ENCODE peak calls at places on chromosomes 12 and 14, in eight cellular contexts. One of them, this sample, is unnamed.

GRCh38 chr12:89263153-89263552 is 89.1 kb downstream of the DUSP6 start:
- DNase-seq in OCI-LY7: no peak
- DNase-seq in heart left ventricle: no peak
- DNase-seq in ascending aorta: no peak
- DNase-seq in PC-3: no peak
- DNase-seq in RWPE2: no peak
- DNase-seq in psoas muscle: no peak
- DNase-seq in left ventricle myocardium inferior: no peak
- DNase-seq in this sample: no peak

GRCh38 chr12:64549108-64549507 is 61.2 kb upstream of the RASSF3 start:
- DNase-seq in OCI-LY7: no peak
- DNase-seq in heart left ventricle: no peak
- DNase-seq in ascending aorta: no peak
- DNase-seq in PC-3: no peak
- DNase-seq in RWPE2: no peak
- DNase-seq in psoas muscle: no peak
- DNase-seq in left ventricle myocardium inferior: no peak
- DNase-seq in this sample: no peak

GRCh38 chr14:60648169-60648933 is 926 bp downstream of the SIX1 start:
- DNase-seq in OCI-LY7: no peak
- DNase-seq in heart left ventricle: no peak
- DNase-seq in ascending aorta: no peak
- DNase-seq in PC-3: peak
- DNase-seq in RWPE2: peak
- DNase-seq in psoas muscle: peak
- DNase-seq in left ventricle myocardium inferior: no peak
- DNase-seq in this sample: no peak

GRCh38 chr14:59037086-59037485 is 151.4 kb upstream of the DAAM1 start:
- DNase-seq in OCI-LY7: no peak
- DNase-seq in heart left ventricle: no peak
- DNase-seq in ascending aorta: no peak
- DNase-seq in PC-3: peak
- DNase-seq in RWPE2: no peak
- DNase-seq in psoas muscle: no peak
- DNase-seq in left ventricle myocardium inferior: no peak
- DNase-seq in this sample: no peak

GRCh38 chr14:59464651-59465569 is at the start of gene GPR135:
- DNase-seq in OCI-LY7: peak
- DNase-seq in heart left ventricle: peak
- DNase-seq in ascending aorta: no peak
- DNase-seq in PC-3: peak
- DNase-seq in RWPE2: peak
- DNase-seq in psoas muscle: peak
- DNase-seq in left ventricle myocardium inferior: peak
- DNase-seq in this sample: peak

GRCh38 chr14:68451676-68452387 is 341.0 kb downstream of the ZFP36L1 start:
- DNase-seq in OCI-LY7: no peak
- DNase-seq in heart left ventricle: peak
- DNase-seq in ascending aorta: no peak
- DNase-seq in PC-3: no peak
- DNase-seq in RWPE2: no peak
- DNase-seq in psoas muscle: peak
- DNase-seq in left ventricle myocardium inferior: no peak
- DNase-seq in this sample: no peak

GRCh38 chr12:28032811-28033537 is 60.4 kb upstream of the PTHLH start:
- DNase-seq in OCI-LY7: no peak
- DNase-seq in heart left ventricle: no peak
- DNase-seq in ascending aorta: no peak
- DNase-seq in PC-3: peak
- DNase-seq in RWPE2: peak
- DNase-seq in psoas muscle: no peak
- DNase-seq in left ventricle myocardium inferior: no peak
- DNase-seq in this sample: no peak

GRCh38 chr12:45183263-45183662 is 32.6 kb upstream of the ANO6 start:
- DNase-seq in OCI-LY7: peak
- DNase-seq in heart left ventricle: no peak
- DNase-seq in ascending aorta: no peak
- DNase-seq in PC-3: peak
- DNase-seq in RWPE2: no peak
- DNase-seq in psoas muscle: no peak
- DNase-seq in left ventricle myocardium inferior: no peak
- DNase-seq in this sample: no peak

GRCh38 chr14:37603688-37604251 is 8.3 kb downstream of the TTC6 start:
- DNase-seq in OCI-LY7: no peak
- DNase-seq in heart left ventricle: no peak
- DNase-seq in ascending aorta: no peak
- DNase-seq in PC-3: no peak
- DNase-seq in RWPE2: no peak
- DNase-seq in psoas muscle: no peak
- DNase-seq in left ventricle myocardium inferior: no peak
- DNase-seq in this sample: no peak

GRCh38 chr14:53331921-53332320 is 178.8 kb upstream of the DDHD1 start:
- DNase-seq in OCI-LY7: no peak
- DNase-seq in heart left ventricle: no peak
- DNase-seq in ascending aorta: no peak
- DNase-seq in PC-3: no peak
- DNase-seq in RWPE2: no peak
- DNase-seq in psoas muscle: no peak
- DNase-seq in left ventricle myocardium inferior: no peak
- DNase-seq in this sample: no peak

GRCh38 chr14:22084393-22085281 is 411.0 kb upstream of the OR4E1 start:
- DNase-seq in OCI-LY7: peak
- DNase-seq in heart left ventricle: no peak
- DNase-seq in ascending aorta: no peak
- DNase-seq in PC-3: peak
- DNase-seq in RWPE2: no peak
- DNase-seq in psoas muscle: no peak
- DNase-seq in left ventricle myocardium inferior: no peak
- DNase-seq in this sample: no peak

GRCh38 chr12:101697197-101697929 is at the start of gene CHPT1:
- DNase-seq in OCI-LY7: peak
- DNase-seq in heart left ventricle: peak
- DNase-seq in ascending aorta: no peak
- DNase-seq in PC-3: peak
- DNase-seq in RWPE2: peak
- DNase-seq in psoas muscle: peak
- DNase-seq in left ventricle myocardium inferior: peak
- DNase-seq in this sample: peak

GRCh38 chr12:52307836-52308806 is 13.1 kb downstream of the KRT83 start:
- DNase-seq in OCI-LY7: no peak
- DNase-seq in heart left ventricle: peak
- DNase-seq in ascending aorta: no peak
- DNase-seq in PC-3: peak
- DNase-seq in RWPE2: no peak
- DNase-seq in psoas muscle: peak
- DNase-seq in left ventricle myocardium inferior: peak
- DNase-seq in this sample: peak

GRCh38 chr14:29911815-29912214 is 15.8 kb downstream of the PRKD1 start:
- DNase-seq in OCI-LY7: no peak
- DNase-seq in heart left ventricle: no peak
- DNase-seq in ascending aorta: no peak
- DNase-seq in PC-3: no peak
- DNase-seq in RWPE2: no peak
- DNase-seq in psoas muscle: no peak
- DNase-seq in left ventricle myocardium inferior: no peak
- DNase-seq in this sample: no peak

GRCh38 chr14:61341275-61342210 is 20.2 kb downstream of the PRKCH start:
- DNase-seq in OCI-LY7: no peak
- DNase-seq in heart left ventricle: no peak
- DNase-seq in ascending aorta: no peak
- DNase-seq in PC-3: no peak
- DNase-seq in RWPE2: no peak
- DNase-seq in psoas muscle: no peak
- DNase-seq in left ventricle myocardium inferior: no peak
- DNase-seq in this sample: no peak

GRCh38 chr12:115000038-115000437 is 316.1 kb upstream of the TBX3 start:
- DNase-seq in OCI-LY7: peak
- DNase-seq in heart left ventricle: no peak
- DNase-seq in ascending aorta: no peak
- DNase-seq in PC-3: peak
- DNase-seq in RWPE2: no peak
- DNase-seq in psoas muscle: no peak
- DNase-seq in left ventricle myocardium inferior: no peak
- DNase-seq in this sample: no peak

GRCh38 chr12:106907411-106907810 is 48.3 kb upstream of the TMEM263 start:
- DNase-seq in OCI-LY7: peak
- DNase-seq in heart left ventricle: no peak
- DNase-seq in ascending aorta: no peak
- DNase-seq in PC-3: no peak
- DNase-seq in RWPE2: no peak
- DNase-seq in psoas muscle: no peak
- DNase-seq in left ventricle myocardium inferior: no peak
- DNase-seq in this sample: no peak

GRCh38 chr12:115102450-115102849 is 418.5 kb upstream of the TBX3 start:
- DNase-seq in OCI-LY7: no peak
- DNase-seq in heart left ventricle: peak
- DNase-seq in ascending aorta: no peak
- DNase-seq in PC-3: no peak
- DNase-seq in RWPE2: no peak
- DNase-seq in psoas muscle: no peak
- DNase-seq in left ventricle myocardium inferior: no peak
- DNase-seq in this sample: no peak

GRCh38 chr12:89864419-89864818 is 155.8 kb upstream of the ATP2B1 start:
- DNase-seq in OCI-LY7: no peak
- DNase-seq in heart left ventricle: no peak
- DNase-seq in ascending aorta: no peak
- DNase-seq in PC-3: no peak
- DNase-seq in RWPE2: no peak
- DNase-seq in psoas muscle: no peak
- DNase-seq in left ventricle myocardium inferior: no peak
- DNase-seq in this sample: no peak

GRCh38 chr14:76309572-76310551 is 66.1 kb upstream of the ESRRB start:
- DNase-seq in OCI-LY7: no peak
- DNase-seq in heart left ventricle: peak
- DNase-seq in ascending aorta: no peak
- DNase-seq in PC-3: no peak
- DNase-seq in RWPE2: peak
- DNase-seq in psoas muscle: peak
- DNase-seq in left ventricle myocardium inferior: peak
- DNase-seq in this sample: no peak

GRCh38 chr12:81962126-81962856 is 203.1 kb upstream of the PPFIA2 start:
- DNase-seq in OCI-LY7: no peak
- DNase-seq in heart left ventricle: no peak
- DNase-seq in ascending aorta: no peak
- DNase-seq in PC-3: no peak
- DNase-seq in RWPE2: no peak
- DNase-seq in psoas muscle: no peak
- DNase-seq in left ventricle myocardium inferior: no peak
- DNase-seq in this sample: no peak

GRCh38 chr14:80186301-80186800 is 25.0 kb downstream of the DIO2 start:
- DNase-seq in OCI-LY7: no peak
- DNase-seq in heart left ventricle: no peak
- DNase-seq in ascending aorta: no peak
- DNase-seq in PC-3: no peak
- DNase-seq in RWPE2: no peak
- DNase-seq in psoas muscle: no peak
- DNase-seq in left ventricle myocardium inferior: no peak
- DNase-seq in this sample: no peak

GRCh38 chr14:74425525-74426201 is 347 bp downstream of the SYNDIG1L start:
- DNase-seq in OCI-LY7: no peak
- DNase-seq in heart left ventricle: peak
- DNase-seq in ascending aorta: no peak
- DNase-seq in PC-3: peak
- DNase-seq in RWPE2: no peak
- DNase-seq in psoas muscle: peak
- DNase-seq in left ventricle myocardium inferior: peak
- DNase-seq in this sample: no peak

GRCh38 chr12:47356129-47356622 is 276.4 kb upstream of the AMIGO2 start:
- DNase-seq in OCI-LY7: peak
- DNase-seq in heart left ventricle: no peak
- DNase-seq in ascending aorta: no peak
- DNase-seq in PC-3: no peak
- DNase-seq in RWPE2: no peak
- DNase-seq in psoas muscle: no peak
- DNase-seq in left ventricle myocardium inferior: no peak
- DNase-seq in this sample: no peak

GRCh38 chr12:69052613-69053408 is 119.8 kb upstream of the CPM start:
- DNase-seq in OCI-LY7: no peak
- DNase-seq in heart left ventricle: no peak
- DNase-seq in ascending aorta: no peak
- DNase-seq in PC-3: peak
- DNase-seq in RWPE2: no peak
- DNase-seq in psoas muscle: no peak
- DNase-seq in left ventricle myocardium inferior: no peak
- DNase-seq in this sample: no peak
- TF ChIP-seq CTCF in OCI-LY7: no peak
- TF ChIP-seq CTCF in heart left ventricle: no peak
- TF ChIP-seq CTCF in ascending aorta: no peak
- TF ChIP-seq CTCF in PC-3: peak
- TF ChIP-seq CTCF in RWPE2: peak
- TF ChIP-seq CTCF in psoas muscle: no peak
- TF ChIP-seq CTCF in left ventricle myocardium inferior: no peak
- TF ChIP-seq CTCF in this sample: no peak

DNA sequence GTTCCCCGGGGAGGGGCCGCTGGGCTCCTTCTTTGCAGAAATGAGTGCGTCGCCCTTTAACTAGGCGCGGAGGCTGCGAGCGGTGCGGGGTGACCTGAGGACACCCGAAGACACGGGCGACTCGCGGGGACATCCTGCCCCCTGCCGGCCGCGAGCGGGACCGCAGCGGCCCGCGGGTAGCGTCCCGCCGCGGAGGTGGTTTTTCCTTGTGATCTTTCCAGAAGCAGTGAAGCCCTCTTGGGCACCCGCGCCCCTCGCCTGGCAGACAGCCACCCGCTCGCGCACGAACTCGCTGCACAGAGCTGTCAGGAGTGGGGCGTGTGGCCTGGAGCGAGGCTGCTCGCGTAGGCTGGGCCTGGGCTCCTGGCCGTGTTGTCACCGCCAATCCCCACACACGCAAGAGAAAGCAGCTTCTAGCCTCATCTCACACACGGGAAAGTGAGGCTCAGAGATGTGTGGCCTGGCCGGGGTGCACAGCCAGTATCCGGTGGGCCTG is 67.2 kb downstream of the DIO3 start:
- DNase-seq in OCI-LY7: peak
- DNase-seq in heart left ventricle: peak
- DNase-seq in ascending aorta: no peak
- DNase-seq in PC-3: peak
- DNase-seq in RWPE2: peak
- DNase-seq in psoas muscle: peak
- DNase-seq in left ventricle myocardium inferior: peak
- DNase-seq in this sample: peak
- H3K4me3 ChIP-seq in OCI-LY7: no peak
- H3K4me3 ChIP-seq in heart left ventricle: no peak
- H3K4me3 ChIP-seq in ascending aorta: peak
- H3K4me3 ChIP-seq in PC-3: peak
- H3K4me3 ChIP-seq in RWPE2: no peak
- H3K4me3 ChIP-seq in psoas muscle: peak
- H3K4me3 ChIP-seq in left ventricle myocardium inferior: peak
- H3K4me3 ChIP-seq in this sample: peak

GRCh38 chr12:13164271-13164670 is 32.3 kb upstream of the EMP1 start:
- DNase-seq in OCI-LY7: no peak
- DNase-seq in heart left ventricle: no peak
- DNase-seq in ascending aorta: no peak
- DNase-seq in PC-3: no peak
- DNase-seq in RWPE2: no peak
- DNase-seq in psoas muscle: no peak
- DNase-seq in left ventricle myocardium inferior: no peak
- DNase-seq in this sample: no peak
- H3K27ac ChIP-seq in OCI-LY7: no peak
- H3K27ac ChIP-seq in heart left ventricle: no peak
- H3K27ac ChIP-seq in ascending aorta: no peak
- H3K27ac ChIP-seq in PC-3: peak
- H3K27ac ChIP-seq in RWPE2: no peak
- H3K27ac ChIP-seq in psoas muscle: no peak
- H3K27ac ChIP-seq in left ventricle myocardium inferior: no peak
- H3K27ac ChIP-seq in this sample: no peak

GRCh38 chr14:64745511-64746041 is 41.4 kb downstream of the PLEKHG3 start:
- DNase-seq in OCI-LY7: no peak
- DNase-seq in heart left ventricle: no peak
- DNase-seq in ascending aorta: no peak
- DNase-seq in PC-3: no peak
- DNase-seq in RWPE2: no peak
- DNase-seq in psoas muscle: peak
- DNase-seq in left ventricle myocardium inferior: no peak
- DNase-seq in this sample: no peak
- TF ChIP-seq CTCF in OCI-LY7: no peak
- TF ChIP-seq CTCF in heart left ventricle: peak
- TF ChIP-seq CTCF in ascending aorta: no peak
- TF ChIP-seq CTCF in PC-3: peak
- TF ChIP-seq CTCF in RWPE2: peak
- TF ChIP-seq CTCF in psoas muscle: no peak
- TF ChIP-seq CTCF in left ventricle myocardium inferior: peak
- TF ChIP-seq CTCF in this sample: no peak